ENCODE peak calls at places on chromosomes 16 and 17, in nine cellular contexts. F, J, N, Y, H, E, O, Z and R are unnamed samples.

GRCh38 chr17:512926-513325 is 160.3 kb upstream of the RPH3AL start:
- DNase-seq in N (no peak), H (no peak), F (peak), Z (no peak), Y (no peak), O (no peak), E (peak), J (no peak), R (no peak)

GRCh38 chr17:3529817-3530741 is 27.5 kb downstream of the TRPV3 start:
- DNase-seq in F (no peak), O (peak), N (no peak), H (no peak), Y (no peak), J (no peak), E (peak), Z (no peak), R (no peak)

GRCh38 chr16:56994311-56994710 is 5.0 kb downstream of the NLRC5 start:
- DNase-seq in E (no peak), F (no peak), O (no peak), H (no peak), J (no peak), N (no peak), Z (no peak), Y (no peak), R (no peak)

GRCh38 chr17:14580494-14580893 is 279.6 kb downstream of the HS3ST3B1 start:
- DNase-seq in E (no peak), Z (no peak), N (no peak), O (no peak), H (no peak), F (peak), J (no peak), Y (no peak), R (peak)

GRCh38 chr16:71748226-71748625 is 23.7 kb upstream of the PHLPP2 start:
- DNase-seq in Y (no peak), J (no peak), N (no peak), O (no peak), Z (no peak), H (no peak), F (no peak), E (no peak), R (no peak)

GRCh38 chr16:2206420-2206779 is 1.1 kb downstream of the MLST8 start:
- DNase-seq in Z (no peak), E (no peak), F (no peak), Y (no peak), N (no peak), J (no peak), O (no peak), H (no peak), R (no peak)

GRCh38 chr16:84703671-84704070 is 3.9 kb downstream of the USP10 start:
- DNase-seq in N (no peak), O (peak), F (no peak), E (no peak), H (no peak), Z (no peak), J (no peak), Y (no peak), R (no peak)

GRCh38 chr16:80347002-80347401 is 193.8 kb upstream of the DYNLRB2 start:
- DNase-seq in E (no peak), F (no peak), Y (no peak), H (no peak), N (no peak), J (no peak), Z (no peak), O (no peak), R (no peak)

GRCh38 chr17:29621751-29622194 is 939 bp downstream of the CORO6 start:
- DNase-seq in F (no peak), J (no peak), Z (no peak), N (no peak), Y (no peak), E (no peak), O (no peak), H (no peak), R (no peak)

GRCh38 chr17:31494259-31495048 is 103.0 kb downstream of the RAB11FIP4 start:
- DNase-seq in F (no peak), Z (no peak), J (no peak), H (peak), O (no peak), Y (no peak), N (no peak), E (peak), R (no peak)

GRCh38 chr16:85200471-85201278 is 88.4 kb upstream of the CIBAR2 start:
- DNase-seq in H (no peak), O (no peak), E (no peak), Y (no peak), F (no peak), Z (no peak), J (no peak), N (no peak), R (no peak)

GRCh38 chr17:12037970-12038369 is 17.3 kb downstream of the MAP2K4 start:
- DNase-seq in H (no peak), N (no peak), O (no peak), Z (no peak), E (no peak), J (no peak), Y (no peak), F (no peak), R (no peak)

GRCh38 chr17:15185625-15185991 is 79.5 kb downstream of the PMP22 start:
- DNase-seq in F (peak), O (peak), H (no peak), J (peak), N (no peak), E (no peak), Z (no peak), Y (no peak), R (peak)

GRCh38 chr16:4067262-4068001 is 48.8 kb downstream of the ADCY9 start:
- DNase-seq in F (peak), E (no peak), Z (no peak), H (no peak), Y (no peak), O (peak), J (no peak), N (no peak), R (peak)

GRCh38 chr16:20617271-20617670 is 41.1 kb upstream of the ACSM2B start:
- DNase-seq in H (no peak), Y (no peak), F (no peak), J (no peak), E (no peak), Z (no peak), O (no peak), N (no peak), R (no peak)

GRCh38 chr16:50604065-50604418 is 55.8 kb downstream of the NKD1 start:
- DNase-seq in J (no peak), E (no peak), O (no peak), Z (no peak), H (no peak), F (no peak), N (no peak), Y (no peak), R (no peak)

GRCh38 chr17:77090476-77090875 is 50.3 kb upstream of the SEC14L1 start:
- DNase-seq in Z (no peak), N (no peak), H (no peak), F (no peak), O (no peak), J (no peak), Y (no peak), E (no peak), R (no peak)

GRCh38 chr16:85392756-85393673 is 220.1 kb upstream of the GSE1 start:
- DNase-seq in F (no peak), E (peak), N (peak), J (peak), H (no peak), Y (no peak), O (no peak), Z (no peak), R (no peak)

GRCh38 chr16:79307214-79307613 is 293.3 kb downstream of the MAF start:
- DNase-seq in H (no peak), Z (no peak), N (no peak), F (no peak), J (no peak), O (no peak), E (peak), Y (no peak), R (no peak)

GRCh38 chr17:55764610-55765009 is 13.8 kb downstream of the PCTP start:
- DNase-seq in Z (no peak), E (no peak), Y (no peak), O (no peak), J (no peak), F (no peak), H (no peak), N (no peak), R (no peak)

GRCh38 chr17:3924421-3925350 is 8.4 kb upstream of the P2RX1 start:
- DNase-seq in Y (no peak), N (no peak), E (no peak), H (no peak), Z (no peak), F (no peak), J (peak), O (no peak), R (no peak)

GRCh38 chr17:4898927-4899326 is 409 bp upstream of the C17orf107 start:
- DNase-seq in N (no peak), F (no peak), Z (no peak), E (no peak), O (no peak), Y (no peak), H (no peak), J (peak), R (no peak)

GRCh38 chr17:50106393-50107131 is 11.4 kb downstream of the PDK2 start:
- DNase-seq in J (no peak), N (no peak), Z (no peak), E (no peak), H (no peak), O (no peak), F (no peak), Y (no peak), R (no peak)

GRCh38 chr16:67445913-67446907 is 15.3 kb downstream of the HSD11B2 start:
- DNase-seq in Z (no peak), E (no peak), J (no peak), N (no peak), O (no peak), H (no peak), F (no peak), Y (no peak), R (no peak)

GRCh38 chr17:82175166-82175565 is 37.5 kb downstream of the CCDC57 start:
- DNase-seq in Z (no peak), N (no peak), F (no peak), Y (no peak), E (no peak), H (no peak), O (no peak), J (no peak), R (no peak)

GRCh38 chr17:9011001-9011400 is 10.3 kb upstream of the NTN1 start:
- DNase-seq in Z (no peak), H (no peak), N (no peak), Y (no peak), J (no peak), O (no peak), F (no peak), E (no peak), R (no peak)

GRCh38 chr17:9006175-9006767 is 15.0 kb upstream of the NTN1 start:
- DNase-seq in F (no peak), O (no peak), E (no peak), H (no peak), Z (no peak), Y (no peak), N (no peak), J (no peak), R (no peak)

GRCh38 chr17:9007052-9007714 is 14.1 kb upstream of the NTN1 start:
- DNase-seq in O (no peak), E (no peak), J (no peak), N (no peak), F (no peak), Z (no peak), H (no peak), Y (no peak), R (no peak)

GRCh38 chr17:9009737-9010136 is 11.6 kb upstream of the NTN1 start:
- DNase-seq in E (no peak), H (no peak), O (no peak), F (no peak), J (no peak), N (no peak), Y (no peak), Z (no peak), R (no peak)

DNA sequence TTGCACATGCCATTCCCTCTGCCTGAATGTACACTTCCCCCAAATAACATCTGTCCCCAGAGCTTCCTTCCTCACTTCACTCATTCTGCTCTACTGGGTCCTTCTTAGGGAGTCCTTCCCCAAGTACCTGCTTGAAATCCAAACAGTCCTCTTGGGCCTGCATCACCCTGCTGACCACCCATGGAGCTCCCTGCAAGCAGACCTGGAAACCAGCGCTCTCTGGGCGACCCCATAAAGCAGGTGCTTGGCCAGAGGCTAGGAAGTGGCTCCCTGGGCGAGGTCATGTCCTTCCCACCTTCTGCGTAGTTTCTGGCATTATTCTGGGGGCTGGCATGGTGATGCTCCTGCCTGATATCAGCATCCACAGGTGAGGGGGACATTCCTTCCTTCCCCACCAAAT is 12.2 kb upstream of the NTN1 start:
- DNase-seq in Z (no peak), E (no peak), J (no peak), O (no peak), H (no peak), F (no peak), Y (no peak), N (no peak), R (no peak)
- TF ChIP-seq CTCF in Z (no peak), E (no peak), J (no peak), O (no peak), H (no peak), F (no peak), Y (no peak), N (no peak), R (no peak)

GRCh38 chr17:57440522-57441269 is 184.4 kb downstream of the MSI2 start:
- DNase-seq in Y (peak), H (peak), Z (no peak), J (peak), E (peak), N (peak), F (peak), O (peak), R (no peak)
- TF ChIP-seq CTCF in Y (peak), H (peak), Z (no peak), J (peak), E (no peak), N (peak), F (peak), O (peak), R (no peak)

GRCh38 chr16:75476817-75477216 is 12.3 kb upstream of the TMEM170A start:
- DNase-seq in E (peak), F (no peak), N (no peak), O (no peak), J (no peak), Y (no peak), H (no peak), Z (no peak), R (no peak)

GRCh38 chr16:75472908-75473877 is 8.7 kb upstream of the TMEM170A start:
- DNase-seq in F (no peak), J (no peak), N (no peak), Z (no peak), H (no peak), Y (no peak), E (peak), O (no peak), R (no peak)

GRCh38 chr16:75466760-75467159 is 2.3 kb upstream of the TMEM170A start:
- DNase-seq in Z (no peak), N (no peak), E (no peak), H (no peak), J (no peak), O (no peak), F (no peak), Y (no peak), R (no peak)

GRCh38 chr16:75475420-75475847 is 10.9 kb upstream of the TMEM170A start:
- DNase-seq in E (peak), Y (no peak), J (no peak), H (no peak), F (no peak), Z (no peak), O (no peak), N (no peak), R (no peak)

GRCh38 chr16:75471723-75472634 is 7.5 kb upstream of the TMEM170A start:
- DNase-seq in Y (peak), E (peak), J (peak), Z (peak), F (peak), N (peak), H (peak), O (peak), R (peak)
- TF ChIP-seq CTCF in Y (peak), E (peak), J (peak), Z (peak), F (peak), N (peak), H (peak), O (peak), R (peak)

GRCh38 chr17:58960068-58960467 is 146.6 kb downstream of the TRIM37 start:
- DNase-seq in Z (no peak), O (peak), E (no peak), J (no peak), N (no peak), Y (peak), F (peak), H (no peak), R (peak)
- TF ChIP-seq CTCF in Z (peak), O (peak), E (no peak), J (no peak), N (peak), Y (peak), F (peak), H (no peak), R (peak)

GRCh38 chr16:49067776-49068175 is 213.9 kb downstream of the CBLN1 start:
- DNase-seq in E (no peak), Z (no peak), F (no peak), N (no peak), O (no peak), Y (no peak), J (no peak), H (no peak), R (no peak)

GRCh38 chr16:49068224-49068623 is 213.4 kb downstream of the CBLN1 start:
- DNase-seq in J (no peak), N (no peak), H (no peak), Z (no peak), F (no peak), E (no peak), Y (no peak), O (no peak), R (no peak)
- TF ChIP-seq CTCF in J (no peak), N (no peak), H (no peak), Z (no peak), F (no peak), E (no peak), Y (no peak), O (no peak), R (no peak)

GRCh38 chr17:45131616-45132301 is 556 bp downstream of the PLCD3 start:
- DNase-seq in O (no peak), Z (no peak), F (no peak), H (peak), J (peak), E (peak), N (peak), Y (no peak), R (no peak)
- TF ChIP-seq CTCF in O (peak), Z (peak), F (peak), H (peak), J (peak), E (peak), N (peak), Y (peak), R (peak)

GRCh38 chr17:75523647-75524046 is 1.9 kb upstream of the LLGL2 start:
- DNase-seq in F (no peak), Y (no peak), H (no peak), Z (no peak), E (no peak), N (no peak), O (no peak), J (no peak), R (no peak)

GRCh38 chr17:75524971-75525805 is at the start of gene LLGL2:
- DNase-seq in J (peak), F (peak), Z (no peak), Y (no peak), O (peak), H (peak), E (peak), N (peak), R (no peak)

GRCh38 chr17:75526555-75527270 is 1.2 kb downstream of the LLGL2 start:
- DNase-seq in J (no peak), H (no peak), F (no peak), O (no peak), Y (no peak), N (no peak), Z (no peak), E (peak), R (no peak)

GRCh38 chr17:75524269-75524970 is 1.1 kb upstream of the LLGL2 start:
- DNase-seq in J (no peak), N (no peak), H (no peak), O (no peak), E (peak), Y (no peak), Z (no peak), F (no peak), R (no peak)

DNA sequence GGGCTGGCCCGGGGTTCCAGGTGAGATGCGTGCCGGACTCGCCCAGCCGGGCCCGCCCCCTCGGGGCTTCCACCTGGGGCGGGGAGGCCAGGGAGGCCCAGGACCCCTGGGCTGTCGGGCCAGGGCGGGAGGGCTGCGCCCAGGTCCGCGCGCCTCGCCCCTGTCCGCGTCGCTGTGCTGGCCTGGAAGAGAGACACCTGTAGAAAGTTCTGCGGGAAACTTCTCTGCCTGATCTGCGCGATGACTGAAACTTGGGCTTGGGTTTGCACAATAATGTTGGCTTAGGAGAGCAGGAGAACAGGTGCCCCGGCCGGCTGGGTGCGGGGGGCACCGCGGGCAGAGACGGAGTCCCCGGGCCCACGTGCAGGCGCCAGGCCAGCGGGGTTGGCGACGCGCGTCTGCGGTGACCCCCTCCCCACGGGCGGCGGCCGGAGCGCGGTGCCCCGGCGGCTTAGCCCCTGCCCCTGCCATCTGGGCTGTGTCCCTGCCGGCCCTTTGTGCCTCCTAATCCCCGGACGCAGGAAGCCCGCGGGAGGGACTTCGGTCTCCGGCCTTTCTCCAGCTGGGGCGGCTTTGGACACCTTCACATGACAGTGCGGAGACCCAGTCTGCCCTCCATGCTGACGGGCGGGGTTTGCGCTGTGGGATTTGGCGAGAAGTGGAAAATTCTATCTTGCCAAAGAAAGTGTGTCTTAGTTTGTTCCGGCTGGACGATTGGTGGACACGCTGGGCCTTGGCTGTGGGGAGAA is 483 bp downstream of the LLGL2 start:
- DNase-seq in H (no peak), E (peak), O (no peak), Y (no peak), N (no peak), J (no peak), Z (no peak), F (no peak), R (no peak)
- TF ChIP-seq CTCF in H (no peak), E (no peak), O (no peak), Y (no peak), N (no peak), J (no peak), Z (no peak), F (no peak), R (no peak)